ENCODE peak calls at places on chromosomes 3 and 15, in nine cellular contexts. J is left lung, O is heart right ventricle, Q is PC-9, A is stomach, B is neuronal stem cell, X is ovary, N is spleen, L is HL-60. R is an unnamed sample.

GRCh38 chr15:66766282-66767228 is 64.5 kb downstream of the SMAD6 start:
- DNase-seq in J (no peak), O (no peak), Q (no peak), A (no peak), B (no peak), X (no peak), N (no peak), L (no peak), R (no peak)

GRCh38 chr15:99568548-99569352 is 3.0 kb downstream of the MEF2A start:
- DNase-seq in J (no peak), O (no peak), Q (no peak), A (no peak), B (no peak), X (no peak), N (no peak), L (no peak), R (no peak)

GRCh38 chr15:72835289-72835890 is 51.8 kb upstream of the ADPGK start:
- DNase-seq in J (no peak), O (no peak), Q (no peak), A (no peak), B (peak; percentile 8), X (no peak), N (no peak), L (no peak), R (no peak)

GRCh38 chr3:25139267-25139666 is 288.8 kb upstream of the RARB start:
- DNase-seq in J (no peak), O (no peak), Q (no peak), A (no peak), B (no peak), X (no peak), N (no peak), L (no peak), R (no peak)

GRCh38 chr15:55289011-55289572 is 521 bp downstream of the RAB27A start:
- DNase-seq in J (peak; percentile 52), O (no peak), Q (peak; percentile 11), A (peak; percentile 47), B (peak; percentile 23), X (peak; percentile 35), N (peak; percentile 85), L (no peak), R (no peak)

GRCh38 chr3:154931484-154931883 is 148.6 kb upstream of the MME start:
- DNase-seq in J (no peak), O (no peak), Q (no peak), A (no peak), B (no peak), X (no peak), N (no peak), L (no peak), R (no peak)

GRCh38 chr15:86167816-86168215 is 88.1 kb downstream of the AGBL1 start:
- DNase-seq in J (no peak), O (no peak), Q (no peak), A (no peak), B (no peak), X (no peak), N (no peak), L (no peak), R (no peak)

GRCh38 chr15:58761010-58761388 is 10.1 kb upstream of the MINDY2 start:
- DNase-seq in J (no peak), O (no peak), Q (no peak), A (no peak), B (no peak), X (no peak), N (no peak), L (no peak), R (no peak)

GRCh38 chr3:117586161-117586560 is 876.6 kb downstream of the TUSC7 start:
- DNase-seq in J (no peak), O (no peak), Q (no peak), A (no peak), B (no peak), X (no peak), N (no peak), L (no peak), R (no peak)

GRCh38 chr3:44880284-44880683 is 5.9 kb downstream of the TGM4 start:
- DNase-seq in J (no peak), O (no peak), Q (no peak), A (no peak), B (no peak), X (no peak), N (no peak), L (no peak), R (no peak)

GRCh38 chr3:40124918-40125317 is 184.6 kb upstream of the EIF1B start:
- DNase-seq in J (no peak), O (no peak), Q (no peak), A (no peak), B (no peak), X (no peak), N (no peak), L (no peak), R (no peak)

GRCh38 chr3:154971771-154972326 is 108.3 kb upstream of the MME start:
- DNase-seq in J (no peak), O (no peak), Q (no peak), A (no peak), B (no peak), X (no peak), N (no peak), L (peak; percentile 32), R (no peak)

GRCh38 chr3:179640469-179640868 is 12.4 kb upstream of the USP13 start:
- DNase-seq in J (no peak), O (no peak), Q (no peak), A (no peak), B (no peak), X (no peak), N (no peak), L (no peak), R (no peak)

GRCh38 chr3:22861426-22861825 is 341.7 kb upstream of the UBE2E2 start:
- DNase-seq in J (no peak), O (no peak), Q (no peak), A (no peak), B (no peak), X (no peak), N (no peak), L (no peak), R (no peak)

GRCh38 chr3:67015702-67016500 is 17.8 kb downstream of the KBTBD8 start:
- DNase-seq in J (no peak), O (no peak), Q (no peak), A (no peak), B (no peak), X (no peak), N (no peak), L (no peak), R (no peak)

GRCh38 chr3:67018789-67019525 is 20.9 kb downstream of the KBTBD8 start:
- DNase-seq in J (no peak), O (no peak), Q (no peak), A (no peak), B (no peak), X (no peak), N (no peak), L (no peak), R (no peak)

GRCh38 chr3:67018105-67018788 is 20.1 kb downstream of the KBTBD8 start:
- DNase-seq in J (no peak), O (peak; percentile 40), Q (no peak), A (no peak), B (no peak), X (no peak), N (no peak), L (no peak), R (no peak)

GRCh38 chr3:67016522-67017080 is 18.5 kb downstream of the KBTBD8 start:
- DNase-seq in J (no peak), O (no peak), Q (no peak), A (no peak), B (no peak), X (no peak), N (no peak), L (no peak), R (no peak)

DNA sequence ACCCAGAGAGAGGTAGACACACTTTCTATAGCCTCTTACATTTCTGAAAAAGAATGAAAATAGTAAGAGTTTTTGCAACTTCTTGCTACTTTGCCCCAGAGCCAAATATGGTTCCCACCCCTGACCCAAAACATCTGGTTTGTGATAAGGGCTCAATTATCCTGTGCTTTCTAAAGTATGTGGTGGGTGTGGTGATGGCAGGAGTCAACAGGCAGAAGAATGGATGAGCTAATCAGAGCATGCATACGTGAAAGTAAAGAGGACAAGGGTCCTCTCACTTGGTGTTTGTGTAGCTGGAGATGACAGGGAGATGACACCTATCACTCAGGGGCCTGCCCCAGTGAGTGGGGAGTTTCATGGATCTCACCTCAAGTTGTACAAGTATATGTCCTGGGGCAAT is 19.1 kb downstream of the KBTBD8 start:
- DNase-seq in J (no peak), O (no peak), Q (no peak), A (no peak), B (no peak), X (no peak), N (no peak), L (no peak), R (no peak)
- H3K27ac ChIP-seq in J (no peak overlapping the region), O (no peak overlapping the region), Q (no peak overlapping the region), A (no peak overlapping the region), B (no peak overlapping the region), X (no peak overlapping the region), N (peak overlapping the region; percentile 63), L (no peak overlapping the region), R (no peak overlapping the region)

GRCh38 chr15:57251308-57251707 is 125.0 kb upstream of the CGNL1 start:
- DNase-seq in J (no peak), O (no peak), Q (no peak), A (no peak), B (no peak), X (no peak), N (no peak), L (no peak), R (no peak)
- H3K27ac ChIP-seq in J (no peak overlapping the region), O (no peak overlapping the region), Q (no peak overlapping the region), A (no peak overlapping the region), B (no peak overlapping the region), X (no peak overlapping the region), N (no peak overlapping the region), L (no peak overlapping the region), R (no peak overlapping the region)

DNA sequence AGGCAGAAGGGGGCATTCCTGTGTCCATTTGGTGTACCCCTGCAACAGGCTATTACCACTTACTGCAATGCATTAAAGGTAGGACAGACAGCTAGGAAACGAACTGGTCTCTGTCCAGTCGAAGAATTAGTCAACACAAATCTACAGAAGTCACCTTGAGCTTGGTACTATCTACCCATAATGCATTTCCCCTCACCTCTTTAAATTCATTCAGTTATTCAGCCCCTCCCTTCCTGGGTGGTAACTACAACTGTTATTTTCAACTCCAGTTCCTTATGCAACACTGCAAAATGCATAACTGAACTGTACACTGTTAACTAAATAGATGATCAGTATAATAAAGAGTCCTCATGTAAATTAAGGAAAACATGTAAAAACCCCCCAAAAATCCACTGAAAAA is 77.6 kb downstream of the MAGI1 start:
- DNase-seq in J (no peak), O (no peak), Q (no peak), A (no peak), B (no peak), X (no peak), N (no peak), L (no peak), R (no peak)
- H3K27ac ChIP-seq in J (peak overlapping the region; percentile 23), O (no peak overlapping the region), Q (no peak overlapping the region), A (peak overlapping the region; percentile 64), B (no peak overlapping the region), X (no peak overlapping the region), N (peak overlapping the region; percentile 55), L (no peak overlapping the region), R (no peak overlapping the region)

DNA sequence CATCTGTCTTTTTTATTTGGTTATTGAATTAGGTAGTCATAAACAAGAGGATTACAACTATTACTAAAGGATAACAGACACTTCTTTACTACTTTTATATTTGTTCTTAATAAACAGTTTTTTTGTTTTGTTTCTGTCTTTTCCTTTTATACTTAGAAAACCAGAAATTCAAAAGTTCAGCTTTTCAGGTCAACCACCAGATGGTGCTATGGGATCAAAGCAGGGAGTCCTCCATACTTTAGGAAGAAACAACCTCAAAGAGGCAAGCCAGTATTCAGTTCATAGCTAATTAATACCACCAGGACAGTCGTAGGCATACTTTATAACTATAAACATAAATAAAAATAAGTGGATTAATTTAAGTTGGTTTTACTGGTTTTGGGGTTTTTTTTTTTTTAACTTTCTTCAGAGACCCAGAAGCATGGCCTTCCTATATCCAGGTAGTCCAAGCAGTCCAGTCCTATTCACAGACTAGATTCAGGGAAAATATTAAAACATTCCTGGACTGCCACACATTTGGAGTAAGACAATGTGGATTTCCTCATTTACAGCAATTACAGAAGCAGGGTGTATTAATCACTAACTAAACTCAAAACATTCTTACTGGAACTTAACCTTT is 16.0 kb upstream of the EID1 start:
- DNase-seq in J (no peak), O (peak; percentile 33), Q (peak; percentile 8), A (no peak), B (peak; percentile 56), X (no peak), N (no peak), L (no peak), R (no peak)
- H3K27ac ChIP-seq in J (no peak overlapping the region), O (no peak overlapping the region), Q (no peak overlapping the region), A (no peak overlapping the region), B (no peak overlapping the region), X (no peak overlapping the region), N (no peak overlapping the region), L (peak overlapping the region; percentile 22), R (no peak overlapping the region)